ENCODE peak calls at places on chromosome 13, in ten cellular contexts. R is mucosa of descending colon; Z is HT1080; A is left colon; V is anterior cingulate cortex; F is psoas muscle; Q is PC-9; X is central memory CD4-positive, alpha-beta T cell; Y is RCC 7860; P is H4. L is an unnamed sample.

GRCh38 chr13:25247345-25247744 is 39.9 kb downstream of the MTMR6 start:
- DNase-seq in R (no peak), Z (no peak), A (no peak), V (no peak), F (no peak), Q (no peak), X (no peak), Y (peak; percentile 8), P (no peak), L (no peak)

GRCh38 chr13:28161370-28161769 is 23.0 kb downstream of the PAN3 start:
- DNase-seq in R (peak; percentile 55), Z (peak; percentile 29), A (no peak), V (no peak), F (no peak), Q (peak; percentile 48), X (no peak), Y (peak; percentile 48), P (peak; percentile 34), L (no peak)

GRCh38 chr13:73984949-73985691 is 149.1 kb downstream of the KLF12 start:
- DNase-seq in R (no peak), Z (no peak), A (no peak), V (no peak), F (no peak), Q (no peak), X (peak; percentile 81), Y (no peak), P (no peak), L (no peak)

GRCh38 chr13:61144834-61145593 is 270.6 kb downstream of the PCDH20 start:
- DNase-seq in R (no peak), Z (no peak), A (no peak), V (no peak), F (no peak), Q (no peak), X (no peak), Y (no peak), P (no peak), L (no peak)

GRCh38 chr13:33487575-33488243 is 202.2 kb upstream of the STARD13 start:
- DNase-seq in R (peak; percentile 25), Z (peak; percentile 74), A (no peak), V (peak; percentile 20), F (no peak), Q (no peak), X (no peak), Y (no peak), P (peak; percentile 38), L (peak; percentile 74)

GRCh38 chr13:30923423-30923822 is 9.0 kb upstream of the TEX26 start:
- DNase-seq in R (no peak), Z (no peak), A (no peak), V (no peak), F (no peak), Q (no peak), X (no peak), Y (no peak), P (no peak), L (no peak)

GRCh38 chr13:97986841-97987240 is 33.4 kb downstream of the IPO5 start:
- DNase-seq in R (peak; percentile 7), Z (no peak), A (no peak), V (no peak), F (no peak), Q (no peak), X (no peak), Y (no peak), P (no peak), L (peak; percentile 21)

GRCh38 chr13:31048521-31048920 is 113.2 kb downstream of the HSPH1 start:
- DNase-seq in R (no peak), Z (peak; percentile 27), A (no peak), V (no peak), F (no peak), Q (no peak), X (no peak), Y (peak; percentile 13), P (no peak), L (no peak)

GRCh38 chr13:113298001-113298945 is 1.2 kb downstream of the LAMP1 start:
- DNase-seq in R (no peak), Z (no peak), A (no peak), V (no peak), F (no peak), Q (no peak), X (no peak), Y (no peak), P (no peak), L (no peak)

GRCh38 chr13:91347212-91347995 is at the start of gene MIR17HG:
- DNase-seq in R (peak; percentile 94), Z (peak; percentile 93), A (peak; percentile 92), V (peak; percentile 87), F (peak; percentile 92), Q (peak; percentile 81), X (peak; percentile 83), Y (peak; percentile 75), P (peak; percentile 76), L (peak; percentile 90)

GRCh38 chr13:77338961-77339401 is 12.1 kb upstream of the MYCBP2 start:
- DNase-seq in R (no peak), Z (no peak), A (no peak), V (no peak), F (no peak), Q (no peak), X (no peak), Y (no peak), P (no peak), L (no peak)

GRCh38 chr13:46622918-46623256 is 69.9 kb downstream of the LRCH1 start:
- DNase-seq in R (peak; percentile 42), Z (peak; percentile 24), A (peak; percentile 62), V (peak; percentile 49), F (no peak), Q (no peak), X (no peak), Y (no peak), P (peak; percentile 40), L (peak; percentile 38)

GRCh38 chr13:60690607-60691006 is 293.6 kb downstream of the TDRD3 start:
- DNase-seq in R (no peak), Z (no peak), A (no peak), V (no peak), F (no peak), Q (no peak), X (no peak), Y (no peak), P (no peak), L (no peak)

GRCh38 chr13:40181203-40181845 is 485.1 kb downstream of the FOXO1 start:
- DNase-seq in R (no peak), Z (no peak), A (no peak), V (no peak), F (no peak), Q (peak; percentile 40), X (no peak), Y (peak; percentile 12), P (peak; percentile 56), L (no peak)

GRCh38 chr13:33725340-33725739 is 92.6 kb upstream of the RFC3 start:
- DNase-seq in R (no peak), Z (no peak), A (no peak), V (no peak), F (no peak), Q (no peak), X (no peak), Y (no peak), P (no peak), L (no peak)

GRCh38 chr13:89550842-89551422 is 1796.6 kb upstream of the MIR17HG start:
- DNase-seq in R (no peak), Z (peak; percentile 54), A (no peak), V (no peak), F (no peak), Q (no peak), X (no peak), Y (peak; percentile 48), P (no peak), L (no peak)

GRCh38 chr13:92390217-92390616 is 836.4 kb upstream of the GPC6 start:
- DNase-seq in R (peak; percentile 3), Z (no peak), A (no peak), V (no peak), F (no peak), Q (no peak), X (no peak), Y (no peak), P (peak; percentile 90), L (no peak)

GRCh38 chr13:109400192-109400591 is 386.2 kb downstream of the IRS2 start:
- DNase-seq in R (peak; percentile 17), Z (no peak), A (peak; percentile 29), V (no peak), F (no peak), Q (no peak), X (no peak), Y (no peak), P (no peak), L (peak; percentile 24)

GRCh38 chr13:65149687-65150086 is 2080.4 kb downstream of the PCDH9 start:
- DNase-seq in R (no peak), Z (no peak), A (no peak), V (no peak), F (no peak), Q (no peak), X (no peak), Y (no peak), P (no peak), L (no peak)